ENCODE peak calls at places on chromosomes 2 and 18, in ten cellular contexts. One of them, this sample, is unnamed.

GRCh38 chr2:231711677-231712461 is 3.5 kb downstream of the PTMA start:
- DNase-seq in fibroblast of lung: no peak
- DNase-seq in ureter: no peak
- DNase-seq in HTR-8/SVneo: no peak
- DNase-seq in bronchial epithelial cell: no peak
- DNase-seq in GM23248: no peak
- DNase-seq in caudate nucleus: no peak
- DNase-seq in dorsolateral prefrontal cortex: no peak
- DNase-seq in head of caudate nucleus: no peak
- DNase-seq in GM04503: no peak
- DNase-seq in this sample: no peak

GRCh38 chr2:189276277-189276676 is 96.7 kb upstream of the COL5A2 start:
- DNase-seq in fibroblast of lung: peak
- DNase-seq in ureter: no peak
- DNase-seq in HTR-8/SVneo: peak
- DNase-seq in bronchial epithelial cell: peak
- DNase-seq in GM23248: peak
- DNase-seq in caudate nucleus: no peak
- DNase-seq in dorsolateral prefrontal cortex: no peak
- DNase-seq in head of caudate nucleus: no peak
- DNase-seq in GM04503: peak
- DNase-seq in this sample: peak

GRCh38 chr18:58611471-58612131 is 17.3 kb downstream of the ALPK2 start:
- DNase-seq in fibroblast of lung: peak
- DNase-seq in ureter: no peak
- DNase-seq in HTR-8/SVneo: no peak
- DNase-seq in bronchial epithelial cell: peak
- DNase-seq in GM23248: peak
- DNase-seq in caudate nucleus: no peak
- DNase-seq in dorsolateral prefrontal cortex: no peak
- DNase-seq in head of caudate nucleus: no peak
- DNase-seq in GM04503: no peak
- DNase-seq in this sample: no peak

GRCh38 chr2:98825404-98825803 is 94.5 kb upstream of the MGAT4A start:
- DNase-seq in fibroblast of lung: no peak
- DNase-seq in ureter: no peak
- DNase-seq in HTR-8/SVneo: no peak
- DNase-seq in bronchial epithelial cell: no peak
- DNase-seq in GM23248: no peak
- DNase-seq in caudate nucleus: no peak
- DNase-seq in dorsolateral prefrontal cortex: no peak
- DNase-seq in head of caudate nucleus: no peak
- DNase-seq in GM04503: no peak
- DNase-seq in this sample: no peak

GRCh38 chr2:196925445-196925767 is 1.1 kb downstream of the PGAP1 start:
- DNase-seq in fibroblast of lung: no peak
- DNase-seq in ureter: no peak
- DNase-seq in HTR-8/SVneo: no peak
- DNase-seq in bronchial epithelial cell: no peak
- DNase-seq in GM23248: peak
- DNase-seq in caudate nucleus: no peak
- DNase-seq in dorsolateral prefrontal cortex: no peak
- DNase-seq in head of caudate nucleus: no peak
- DNase-seq in GM04503: no peak
- DNase-seq in this sample: no peak

GRCh38 chr18:35616664-35617423 is 35.3 kb downstream of the GALNT1 start:
- DNase-seq in fibroblast of lung: peak
- DNase-seq in ureter: peak
- DNase-seq in HTR-8/SVneo: peak
- DNase-seq in bronchial epithelial cell: peak
- DNase-seq in GM23248: peak
- DNase-seq in caudate nucleus: no peak
- DNase-seq in dorsolateral prefrontal cortex: no peak
- DNase-seq in head of caudate nucleus: no peak
- DNase-seq in GM04503: no peak
- DNase-seq in this sample: no peak

GRCh38 chr2:69253893-69254292 is 133.1 kb downstream of the GFPT1 start:
- DNase-seq in fibroblast of lung: peak
- DNase-seq in ureter: no peak
- DNase-seq in HTR-8/SVneo: peak
- DNase-seq in bronchial epithelial cell: peak
- DNase-seq in GM23248: peak
- DNase-seq in caudate nucleus: no peak
- DNase-seq in dorsolateral prefrontal cortex: no peak
- DNase-seq in head of caudate nucleus: no peak
- DNase-seq in GM04503: peak
- DNase-seq in this sample: peak

GRCh38 chr2:190334479-190335224 is 8.7 kb upstream of the INPP1 start:
- DNase-seq in fibroblast of lung: no peak
- DNase-seq in ureter: no peak
- DNase-seq in HTR-8/SVneo: no peak
- DNase-seq in bronchial epithelial cell: no peak
- DNase-seq in GM23248: no peak
- DNase-seq in caudate nucleus: no peak
- DNase-seq in dorsolateral prefrontal cortex: no peak
- DNase-seq in head of caudate nucleus: no peak
- DNase-seq in GM04503: no peak
- DNase-seq in this sample: no peak

GRCh38 chr18:36481201-36481657 is 183.7 kb downstream of the FHOD3 start:
- DNase-seq in fibroblast of lung: no peak
- DNase-seq in ureter: no peak
- DNase-seq in HTR-8/SVneo: no peak
- DNase-seq in bronchial epithelial cell: no peak
- DNase-seq in GM23248: no peak
- DNase-seq in caudate nucleus: no peak
- DNase-seq in dorsolateral prefrontal cortex: no peak
- DNase-seq in head of caudate nucleus: no peak
- DNase-seq in GM04503: no peak
- DNase-seq in this sample: no peak

GRCh38 chr2:18987592-18988073 is 370.8 kb downstream of the OSR1 start:
- DNase-seq in fibroblast of lung: peak
- DNase-seq in ureter: peak
- DNase-seq in HTR-8/SVneo: peak
- DNase-seq in bronchial epithelial cell: peak
- DNase-seq in GM23248: peak
- DNase-seq in caudate nucleus: peak
- DNase-seq in dorsolateral prefrontal cortex: peak
- DNase-seq in head of caudate nucleus: peak
- DNase-seq in GM04503: peak
- DNase-seq in this sample: peak

GRCh38 chr2:160389875-160390274 is 103.7 kb downstream of the RBMS1 start:
- DNase-seq in fibroblast of lung: peak
- DNase-seq in ureter: no peak
- DNase-seq in HTR-8/SVneo: no peak
- DNase-seq in bronchial epithelial cell: no peak
- DNase-seq in GM23248: peak
- DNase-seq in caudate nucleus: no peak
- DNase-seq in dorsolateral prefrontal cortex: no peak
- DNase-seq in head of caudate nucleus: no peak
- DNase-seq in GM04503: no peak
- DNase-seq in this sample: no peak

GRCh38 chr2:50575232-50575631 is 456.7 kb downstream of the NRXN1 start:
- DNase-seq in fibroblast of lung: no peak
- DNase-seq in ureter: no peak
- DNase-seq in HTR-8/SVneo: no peak
- DNase-seq in bronchial epithelial cell: no peak
- DNase-seq in GM23248: no peak
- DNase-seq in caudate nucleus: no peak
- DNase-seq in dorsolateral prefrontal cortex: no peak
- DNase-seq in head of caudate nucleus: no peak
- DNase-seq in GM04503: no peak
- DNase-seq in this sample: no peak

GRCh38 chr2:68463287-68463877 is 3.7 kb downstream of the FBXO48 start:
- DNase-seq in fibroblast of lung: peak
- DNase-seq in ureter: no peak
- DNase-seq in HTR-8/SVneo: peak
- DNase-seq in bronchial epithelial cell: peak
- DNase-seq in GM23248: peak
- DNase-seq in caudate nucleus: no peak
- DNase-seq in dorsolateral prefrontal cortex: no peak
- DNase-seq in head of caudate nucleus: no peak
- DNase-seq in GM04503: no peak
- DNase-seq in this sample: no peak

GRCh38 chr2:236824836-236825235 is 255.2 kb downstream of the ACKR3 start:
- DNase-seq in fibroblast of lung: no peak
- DNase-seq in ureter: no peak
- DNase-seq in HTR-8/SVneo: no peak
- DNase-seq in bronchial epithelial cell: peak
- DNase-seq in GM23248: no peak
- DNase-seq in caudate nucleus: no peak
- DNase-seq in dorsolateral prefrontal cortex: no peak
- DNase-seq in head of caudate nucleus: no peak
- DNase-seq in GM04503: no peak
- DNase-seq in this sample: no peak

GRCh38 chr2:182302174-182302573 is 124.7 kb downstream of the PDE1A start:
- DNase-seq in fibroblast of lung: peak
- DNase-seq in ureter: no peak
- DNase-seq in HTR-8/SVneo: peak
- DNase-seq in bronchial epithelial cell: no peak
- DNase-seq in GM23248: peak
- DNase-seq in caudate nucleus: no peak
- DNase-seq in dorsolateral prefrontal cortex: no peak
- DNase-seq in head of caudate nucleus: no peak
- DNase-seq in GM04503: peak
- DNase-seq in this sample: peak

GRCh38 chr2:191202881-191203397 is 42.3 kb upstream of the MYO1B start:
- DNase-seq in fibroblast of lung: peak
- DNase-seq in ureter: no peak
- DNase-seq in HTR-8/SVneo: no peak
- DNase-seq in bronchial epithelial cell: peak
- DNase-seq in GM23248: peak
- DNase-seq in caudate nucleus: no peak
- DNase-seq in dorsolateral prefrontal cortex: peak
- DNase-seq in head of caudate nucleus: no peak
- DNase-seq in GM04503: peak
- DNase-seq in this sample: peak

GRCh38 chr2:240300261-240300821 is 135.1 kb upstream of the GPC1 start:
- DNase-seq in fibroblast of lung: peak
- DNase-seq in ureter: no peak
- DNase-seq in HTR-8/SVneo: no peak
- DNase-seq in bronchial epithelial cell: no peak
- DNase-seq in GM23248: peak
- DNase-seq in caudate nucleus: no peak
- DNase-seq in dorsolateral prefrontal cortex: no peak
- DNase-seq in head of caudate nucleus: peak
- DNase-seq in GM04503: no peak
- DNase-seq in this sample: no peak

GRCh38 chr2:63553049-63553448 is 35.2 kb downstream of the WDPCP start:
- DNase-seq in fibroblast of lung: peak
- DNase-seq in ureter: no peak
- DNase-seq in HTR-8/SVneo: no peak
- DNase-seq in bronchial epithelial cell: peak
- DNase-seq in GM23248: no peak
- DNase-seq in caudate nucleus: no peak
- DNase-seq in dorsolateral prefrontal cortex: no peak
- DNase-seq in head of caudate nucleus: no peak
- DNase-seq in GM04503: no peak
- DNase-seq in this sample: no peak

GRCh38 chr18:58668897-58669296 is 2.4 kb upstream of the MALT1 start:
- DNase-seq in fibroblast of lung: peak
- DNase-seq in ureter: no peak
- DNase-seq in HTR-8/SVneo: peak
- DNase-seq in bronchial epithelial cell: peak
- DNase-seq in GM23248: peak
- DNase-seq in caudate nucleus: no peak
- DNase-seq in dorsolateral prefrontal cortex: no peak
- DNase-seq in head of caudate nucleus: no peak
- DNase-seq in GM04503: no peak
- DNase-seq in this sample: no peak

GRCh38 chr18:31687016-31687415 is 2.6 kb upstream of the B4GALT6 start:
- DNase-seq in fibroblast of lung: no peak
- DNase-seq in ureter: no peak
- DNase-seq in HTR-8/SVneo: no peak
- DNase-seq in bronchial epithelial cell: no peak
- DNase-seq in GM23248: no peak
- DNase-seq in caudate nucleus: no peak
- DNase-seq in dorsolateral prefrontal cortex: no peak
- DNase-seq in head of caudate nucleus: no peak
- DNase-seq in GM04503: no peak
- DNase-seq in this sample: no peak

GRCh38 chr2:120886534-120886961 is 150.9 kb downstream of the GLI2 start:
- DNase-seq in fibroblast of lung: no peak
- DNase-seq in ureter: no peak
- DNase-seq in HTR-8/SVneo: no peak
- DNase-seq in bronchial epithelial cell: no peak
- DNase-seq in GM23248: no peak
- DNase-seq in caudate nucleus: no peak
- DNase-seq in dorsolateral prefrontal cortex: no peak
- DNase-seq in head of caudate nucleus: no peak
- DNase-seq in GM04503: no peak
- DNase-seq in this sample: no peak

GRCh38 chr2:47509981-47510380 is 107.0 kb downstream of the MSH2 start:
- DNase-seq in fibroblast of lung: no peak
- DNase-seq in ureter: no peak
- DNase-seq in HTR-8/SVneo: no peak
- DNase-seq in bronchial epithelial cell: no peak
- DNase-seq in GM23248: no peak
- DNase-seq in caudate nucleus: no peak
- DNase-seq in dorsolateral prefrontal cortex: no peak
- DNase-seq in head of caudate nucleus: no peak
- DNase-seq in GM04503: no peak
- DNase-seq in this sample: no peak

GRCh38 chr2:191635333-191636234 is 42.4 kb upstream of the NABP1 start:
- DNase-seq in fibroblast of lung: peak
- DNase-seq in ureter: no peak
- DNase-seq in HTR-8/SVneo: peak
- DNase-seq in bronchial epithelial cell: no peak
- DNase-seq in GM23248: peak
- DNase-seq in caudate nucleus: no peak
- DNase-seq in dorsolateral prefrontal cortex: no peak
- DNase-seq in head of caudate nucleus: no peak
- DNase-seq in GM04503: peak
- DNase-seq in this sample: peak

GRCh38 chr2:62604336-62604735 is 98.3 kb upstream of the TMEM17 start:
- DNase-seq in fibroblast of lung: peak
- DNase-seq in ureter: no peak
- DNase-seq in HTR-8/SVneo: no peak
- DNase-seq in bronchial epithelial cell: peak
- DNase-seq in GM23248: peak
- DNase-seq in caudate nucleus: no peak
- DNase-seq in dorsolateral prefrontal cortex: no peak
- DNase-seq in head of caudate nucleus: no peak
- DNase-seq in GM04503: no peak
- DNase-seq in this sample: peak

GRCh38 chr2:28390241-28390856 is 2.3 kb upstream of the FOSL2 start:
- DNase-seq in fibroblast of lung: peak
- DNase-seq in ureter: peak
- DNase-seq in HTR-8/SVneo: peak
- DNase-seq in bronchial epithelial cell: peak
- DNase-seq in GM23248: peak
- DNase-seq in caudate nucleus: peak
- DNase-seq in dorsolateral prefrontal cortex: peak
- DNase-seq in head of caudate nucleus: peak
- DNase-seq in GM04503: peak
- DNase-seq in this sample: peak

GRCh38 chr2:241882090-241882625 is 12.6 kb downstream of the RTP5 start:
- DNase-seq in fibroblast of lung: no peak
- DNase-seq in ureter: peak
- DNase-seq in HTR-8/SVneo: no peak
- DNase-seq in bronchial epithelial cell: no peak
- DNase-seq in GM23248: peak
- DNase-seq in caudate nucleus: no peak
- DNase-seq in dorsolateral prefrontal cortex: no peak
- DNase-seq in head of caudate nucleus: no peak
- DNase-seq in GM04503: no peak
- DNase-seq in this sample: no peak

GRCh38 chr2:31980674-31981356 is 30.0 kb downstream of the MEMO1 start:
- DNase-seq in fibroblast of lung: peak
- DNase-seq in ureter: no peak
- DNase-seq in HTR-8/SVneo: peak
- DNase-seq in bronchial epithelial cell: peak
- DNase-seq in GM23248: peak
- DNase-seq in caudate nucleus: no peak
- DNase-seq in dorsolateral prefrontal cortex: no peak
- DNase-seq in head of caudate nucleus: no peak
- DNase-seq in GM04503: no peak
- DNase-seq in this sample: no peak

GRCh38 chr2:101803128-101803527 is 105.6 kb downstream of the MAP4K4 start:
- DNase-seq in fibroblast of lung: peak
- DNase-seq in ureter: no peak
- DNase-seq in HTR-8/SVneo: no peak
- DNase-seq in bronchial epithelial cell: peak
- DNase-seq in GM23248: peak
- DNase-seq in caudate nucleus: no peak
- DNase-seq in dorsolateral prefrontal cortex: no peak
- DNase-seq in head of caudate nucleus: no peak
- DNase-seq in GM04503: no peak
- DNase-seq in this sample: no peak